ENCODE peak calls at places on chromosomes 4 and X, in four cellular contexts. F is CD8-positive, alpha-beta memory T cell; C is ascending aorta; E is OCI-LY7. B is an unnamed sample.

GRCh38 chrX:106906361-106906760 is 3.2 kb upstream of the RIPPLY1 start:
- DNase-seq in F (no peak), E (no peak), C (no peak), B (no peak)

GRCh38 chr4:176034498-176034897 is 31.1 kb upstream of the WDR17 start:
- DNase-seq in E (peak), F (no peak), C (no peak), B (peak)

GRCh38 chr4:3827616-3828492 is 61.7 kb downstream of the ADRA2C start:
- DNase-seq in C (peak), E (no peak), F (no peak), B (no peak)

GRCh38 chr4:155599596-155599995 is 67.1 kb upstream of the GUCY1A1 start:
- DNase-seq in E (no peak), F (no peak), C (no peak), B (no peak)

GRCh38 chrX:72020204-72020603 is 109.6 kb downstream of the NHSL2 start:
- DNase-seq in E (no peak), C (peak), F (no peak), B (no peak)

GRCh38 chr4:98744372-98745150 is 86.2 kb upstream of the TSPAN5 start:
- DNase-seq in C (no peak), E (no peak), F (no peak), B (peak)

GRCh38 chr4:172851534-172851933 is 317.1 kb upstream of the GALNT7 start:
- DNase-seq in F (no peak), C (no peak), E (no peak), B (no peak)

GRCh38 chr4:158826882-158827281 is 58.1 kb downstream of the FNIP2 start:
- DNase-seq in C (no peak), E (no peak), F (no peak), B (peak)

GRCh38 chr4:2071252-2071911 is 12.3 kb downstream of the NAT8L start:
- DNase-seq in C (no peak), F (no peak), E (no peak), B (no peak)

GRCh38 chr4:85423414-85423813 is 51.5 kb upstream of the ARHGAP24 start:
- DNase-seq in E (no peak), C (no peak), F (no peak), B (no peak)

GRCh38 chr4:124711469-124712416 is 789 bp downstream of the ANKRD50 start:
- DNase-seq in F (peak), C (peak), E (peak), B (peak)

GRCh38 chr4:107148922-107149321 is 112.8 kb upstream of the DKK2 start:
- DNase-seq in F (no peak), E (no peak), C (no peak), B (no peak)

GRCh38 chr4:20462426-20463175 is 210.9 kb downstream of the SLIT2 start:
- DNase-seq in C (no peak), E (no peak), F (no peak), B (no peak)

GRCh38 chr4:28443786-28444412 is 1583.3 kb downstream of the STIM2 start:
- DNase-seq in C (no peak), F (no peak), E (no peak), B (no peak)

GRCh38 chr4:34009951-34010350 is 2234.4 kb downstream of the ARAP2 start:
- DNase-seq in E (no peak), C (no peak), F (no peak), B (no peak)

GRCh38 chrX:149505671-149506070 is 565 bp upstream of the IDS start:
- DNase-seq in E (no peak), C (no peak), F (no peak), B (no peak)

GRCh38 chr4:119865389-119865788 is 201.3 kb downstream of the MAD2L1 start:
- DNase-seq in C (no peak), F (no peak), E (no peak), B (no peak)

GRCh38 chr4:14165253-14165942 is 537.9 kb upstream of the BOD1L1 start:
- DNase-seq in C (no peak), F (no peak), E (peak), B (no peak)

GRCh38 chrX:150291014-150291413 is 72.1 kb upstream of the MAMLD1 start:
- DNase-seq in F (no peak), E (no peak), C (peak), B (no peak)

GRCh38 chr4:8304827-8305695 is 35.5 kb downstream of the HTRA3 start:
- DNase-seq in C (peak), F (no peak), E (no peak), B (no peak)

GRCh38 chr4:2789801-2790582 is 2.9 kb upstream of the SH3BP2 start:
- DNase-seq in F (no peak), C (no peak), E (no peak), B (no peak)

GRCh38 chr4:86685401-86685800 is 91.3 kb downstream of the PTPN13 start:
- DNase-seq in E (no peak), C (no peak), F (no peak), B (no peak)

GRCh38 chrX:65643046-65643785 is 24.2 kb upstream of the MSN start:
- DNase-seq in F (no peak), C (no peak), E (no peak), B (no peak)

DNA sequence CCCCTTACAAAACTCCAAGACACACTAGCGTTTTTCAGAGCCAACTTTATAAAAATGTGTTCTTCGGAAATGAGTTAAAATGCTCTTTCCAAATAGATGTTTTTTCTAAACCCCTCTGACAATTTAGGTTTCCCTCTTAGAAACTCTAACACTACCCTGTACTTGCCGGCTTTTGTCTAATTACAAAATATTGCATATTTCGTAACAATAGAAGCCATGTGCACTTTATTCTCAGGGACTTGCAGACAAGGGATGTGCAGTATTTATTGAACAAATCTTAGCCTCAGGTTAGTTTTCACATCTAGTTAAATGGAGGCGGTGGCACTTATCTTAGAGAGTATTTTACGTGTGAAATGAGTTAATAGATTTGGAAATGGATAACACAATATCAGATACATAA is 547 bp upstream of the PABPC4L start:
- DNase-seq in F (no peak), C (no peak), E (no peak), B (no peak)
- H3K4me3 ChIP-seq in F (no peak), C (peak), E (no peak), B (no peak)

DNA sequence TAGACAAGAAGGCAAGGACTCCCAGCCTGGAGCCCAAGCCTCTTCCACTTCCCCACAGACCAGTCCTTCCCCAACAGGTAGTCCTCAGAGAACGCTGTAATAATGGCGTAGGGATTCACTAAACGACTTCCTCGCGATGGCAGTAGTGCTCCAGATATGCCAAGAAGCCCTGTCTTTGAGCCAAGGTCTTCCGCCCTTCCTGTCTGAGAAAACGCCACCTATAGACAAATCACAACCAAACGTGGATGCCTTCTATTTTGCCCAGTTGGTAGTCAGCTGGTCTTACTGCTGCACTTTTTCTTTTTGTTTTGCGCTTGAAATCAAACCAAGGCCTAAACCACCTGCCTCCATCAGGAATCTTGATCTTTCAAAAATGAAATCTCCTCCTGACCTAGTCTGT is 203.3 kb downstream of the OR13H1 start:
- DNase-seq in F (no peak), E (no peak), C (peak), B (no peak)
- H3K4me3 ChIP-seq in F (no peak), E (no peak), C (peak), B (no peak)

GRCh38 chrX:137574784-137575298 is 8.9 kb downstream of the ZIC3 start:
- DNase-seq in E (no peak), C (no peak), F (no peak), B (no peak)
- H3K4me3 ChIP-seq in E (no peak), C (no peak), F (no peak), B (no peak)

DNA sequence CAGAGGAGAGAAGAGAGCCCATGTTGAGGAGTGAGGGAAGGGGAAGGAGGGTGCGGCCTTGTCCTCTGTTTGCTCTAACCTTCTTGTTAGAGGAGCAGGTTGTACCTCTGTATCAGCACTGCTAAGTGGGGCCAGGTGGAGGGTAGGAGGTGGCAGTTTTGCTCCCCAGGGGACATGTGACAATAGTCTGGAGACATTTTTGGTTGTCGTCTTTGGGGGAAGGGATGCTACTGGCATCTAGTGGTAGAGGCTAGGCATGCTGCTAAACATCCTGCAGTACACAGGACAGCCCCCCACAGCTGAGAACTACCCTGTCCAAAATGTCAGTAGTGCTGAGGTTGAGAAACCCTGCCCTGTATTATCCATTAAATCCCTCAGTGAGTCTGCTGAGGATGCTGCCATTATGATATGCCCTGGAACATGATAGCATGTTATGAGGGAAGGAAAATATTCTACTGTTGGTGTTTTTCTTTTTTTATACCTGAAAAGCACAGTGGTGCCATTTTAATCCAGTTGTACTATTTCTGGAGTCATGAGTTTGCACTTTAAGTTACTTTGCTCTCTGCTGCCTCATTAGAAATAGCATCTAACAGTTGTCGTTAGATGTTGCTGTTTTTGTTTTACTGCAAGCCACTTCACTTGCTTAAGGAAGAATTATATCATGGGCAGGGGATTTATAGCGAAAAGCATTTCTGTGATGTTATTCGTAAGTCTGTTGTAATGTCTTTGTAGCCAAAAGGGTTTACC is 90.6 kb downstream of the LRP2BP start:
- DNase-seq in F (no peak), C (no peak), E (peak), B (peak)
- H3K4me3 ChIP-seq in F (no peak), C (no peak), E (no peak), B (no peak)